ENCODE peak calls at places on chromosomes 13 and 19, in nine cellular contexts. One of them, this sample, is unnamed.

GRCh38 chr19:41926028-41926860 is 2.0 kb downstream of the ERFL start:
- DNase-seq in endothelial cell: no peak
- DNase-seq in psoas muscle: no peak
- DNase-seq in HFF-Myc: no peak
- DNase-seq in GM13976: no peak
- DNase-seq in body of pancreas: no peak
- DNase-seq in dorsolateral prefrontal cortex: no peak
- DNase-seq in CD4-positive, alpha-beta T cell: no peak
- DNase-seq in AG04449: no peak
- DNase-seq in this sample: no peak

GRCh38 chr19:20334760-20335159 is 167.7 kb downstream of the ZNF486 start:
- DNase-seq in endothelial cell: no peak
- DNase-seq in psoas muscle: no peak
- DNase-seq in HFF-Myc: no peak
- DNase-seq in GM13976: no peak
- DNase-seq in body of pancreas: no peak
- DNase-seq in dorsolateral prefrontal cortex: no peak
- DNase-seq in CD4-positive, alpha-beta T cell: no peak
- DNase-seq in AG04449: no peak
- DNase-seq in this sample: no peak

GRCh38 chr13:94324409-94325147 is 154.9 kb downstream of the DCT start:
- DNase-seq in endothelial cell: no peak
- DNase-seq in psoas muscle: no peak
- DNase-seq in HFF-Myc: no peak
- DNase-seq in GM13976: no peak
- DNase-seq in body of pancreas: no peak
- DNase-seq in dorsolateral prefrontal cortex: no peak
- DNase-seq in CD4-positive, alpha-beta T cell: no peak
- DNase-seq in AG04449: no peak
- DNase-seq in this sample: no peak

GRCh38 chr13:21138561-21138960 is 37.8 kb downstream of the SKA3 start:
- DNase-seq in endothelial cell: no peak
- DNase-seq in psoas muscle: no peak
- DNase-seq in HFF-Myc: no peak
- DNase-seq in GM13976: no peak
- DNase-seq in body of pancreas: no peak
- DNase-seq in dorsolateral prefrontal cortex: no peak
- DNase-seq in CD4-positive, alpha-beta T cell: no peak
- DNase-seq in AG04449: no peak
- DNase-seq in this sample: no peak

GRCh38 chr19:6503407-6504201 is 1.5 kb upstream of the TUBB4A start:
- DNase-seq in endothelial cell: no peak
- DNase-seq in psoas muscle: no peak
- DNase-seq in HFF-Myc: no peak
- DNase-seq in GM13976: no peak
- DNase-seq in body of pancreas: no peak
- DNase-seq in dorsolateral prefrontal cortex: no peak
- DNase-seq in CD4-positive, alpha-beta T cell: no peak
- DNase-seq in AG04449: no peak
- DNase-seq in this sample: no peak

GRCh38 chr19:51560339-51560738 is 10.7 kb upstream of the ZNF175 start:
- DNase-seq in endothelial cell: no peak
- DNase-seq in psoas muscle: no peak
- DNase-seq in HFF-Myc: no peak
- DNase-seq in GM13976: no peak
- DNase-seq in body of pancreas: no peak
- DNase-seq in dorsolateral prefrontal cortex: no peak
- DNase-seq in CD4-positive, alpha-beta T cell: no peak
- DNase-seq in AG04449: no peak
- DNase-seq in this sample: no peak

GRCh38 chr13:44389856-44390255 is 16.2 kb downstream of the SERP2 start:
- DNase-seq in endothelial cell: no peak
- DNase-seq in psoas muscle: no peak
- DNase-seq in HFF-Myc: no peak
- DNase-seq in GM13976: no peak
- DNase-seq in body of pancreas: no peak
- DNase-seq in dorsolateral prefrontal cortex: no peak
- DNase-seq in CD4-positive, alpha-beta T cell: no peak
- DNase-seq in AG04449: no peak
- DNase-seq in this sample: no peak

GRCh38 chr13:37201081-37201480 is 95.6 kb upstream of the CSNK1A1L start:
- DNase-seq in endothelial cell: no peak
- DNase-seq in psoas muscle: no peak
- DNase-seq in HFF-Myc: no peak
- DNase-seq in GM13976: no peak
- DNase-seq in body of pancreas: no peak
- DNase-seq in dorsolateral prefrontal cortex: no peak
- DNase-seq in CD4-positive, alpha-beta T cell: no peak
- DNase-seq in AG04449: no peak
- DNase-seq in this sample: no peak

GRCh38 chr19:39170398-39171231 is 26.1 kb upstream of the NCCRP1 start:
- DNase-seq in endothelial cell: no peak
- DNase-seq in psoas muscle: no peak
- DNase-seq in HFF-Myc: no peak
- DNase-seq in GM13976: no peak
- DNase-seq in body of pancreas: no peak
- DNase-seq in dorsolateral prefrontal cortex: no peak
- DNase-seq in CD4-positive, alpha-beta T cell: no peak
- DNase-seq in AG04449: no peak
- DNase-seq in this sample: no peak

GRCh38 chr13:22077205-22077683 is 406.4 kb downstream of the FGF9 start:
- DNase-seq in endothelial cell: no peak
- DNase-seq in psoas muscle: no peak
- DNase-seq in HFF-Myc: no peak
- DNase-seq in GM13976: no peak
- DNase-seq in body of pancreas: no peak
- DNase-seq in dorsolateral prefrontal cortex: no peak
- DNase-seq in CD4-positive, alpha-beta T cell: no peak
- DNase-seq in AG04449: no peak
- DNase-seq in this sample: peak; percentile 12

GRCh38 chr13:80334582-80335260 is 6.2 kb downstream of the SPRY2 start:
- DNase-seq in endothelial cell: no peak
- DNase-seq in psoas muscle: no peak
- DNase-seq in HFF-Myc: no peak
- DNase-seq in GM13976: no peak
- DNase-seq in body of pancreas: no peak
- DNase-seq in dorsolateral prefrontal cortex: no peak
- DNase-seq in CD4-positive, alpha-beta T cell: no peak
- DNase-seq in AG04449: no peak
- DNase-seq in this sample: no peak

GRCh38 chr13:89686171-89686570 is 1661.3 kb upstream of the MIR17HG start:
- DNase-seq in endothelial cell: no peak
- DNase-seq in psoas muscle: no peak
- DNase-seq in HFF-Myc: no peak
- DNase-seq in GM13976: no peak
- DNase-seq in body of pancreas: no peak
- DNase-seq in dorsolateral prefrontal cortex: no peak
- DNase-seq in CD4-positive, alpha-beta T cell: no peak
- DNase-seq in AG04449: no peak
- DNase-seq in this sample: no peak

GRCh38 chr19:48833977-48834376 is 2.3 kb downstream of the HSD17B14 start:
- DNase-seq in endothelial cell: no peak
- DNase-seq in psoas muscle: no peak
- DNase-seq in HFF-Myc: no peak
- DNase-seq in GM13976: no peak
- DNase-seq in body of pancreas: no peak
- DNase-seq in dorsolateral prefrontal cortex: no peak
- DNase-seq in CD4-positive, alpha-beta T cell: no peak
- DNase-seq in AG04449: no peak
- DNase-seq in this sample: no peak

GRCh38 chr19:48837586-48838191 is 1.4 kb upstream of the HSD17B14 start:
- DNase-seq in endothelial cell: no peak
- DNase-seq in psoas muscle: no peak
- DNase-seq in HFF-Myc: no peak
- DNase-seq in GM13976: no peak
- DNase-seq in body of pancreas: no peak
- DNase-seq in dorsolateral prefrontal cortex: no peak
- DNase-seq in CD4-positive, alpha-beta T cell: no peak
- DNase-seq in AG04449: no peak
- DNase-seq in this sample: no peak

GRCh38 chr19:48837081-48837524 is 812 bp upstream of the HSD17B14 start:
- DNase-seq in endothelial cell: peak; percentile 92
- DNase-seq in psoas muscle: peak; percentile 75
- DNase-seq in HFF-Myc: peak; percentile 70
- DNase-seq in GM13976: peak; percentile 96
- DNase-seq in body of pancreas: peak; percentile 49
- DNase-seq in dorsolateral prefrontal cortex: peak; percentile 76
- DNase-seq in CD4-positive, alpha-beta T cell: peak; percentile 59
- DNase-seq in AG04449: no peak
- DNase-seq in this sample: peak; percentile 94

GRCh38 chr19:48835734-48836088 is 580 bp downstream of the HSD17B14 start:
- DNase-seq in endothelial cell: peak; percentile 94
- DNase-seq in psoas muscle: peak; percentile 97
- DNase-seq in HFF-Myc: peak; percentile 77
- DNase-seq in GM13976: peak; percentile 94
- DNase-seq in body of pancreas: peak; percentile 95
- DNase-seq in dorsolateral prefrontal cortex: peak; percentile 95
- DNase-seq in CD4-positive, alpha-beta T cell: peak; percentile 91
- DNase-seq in AG04449: no peak
- DNase-seq in this sample: peak; percentile 100

DNA sequence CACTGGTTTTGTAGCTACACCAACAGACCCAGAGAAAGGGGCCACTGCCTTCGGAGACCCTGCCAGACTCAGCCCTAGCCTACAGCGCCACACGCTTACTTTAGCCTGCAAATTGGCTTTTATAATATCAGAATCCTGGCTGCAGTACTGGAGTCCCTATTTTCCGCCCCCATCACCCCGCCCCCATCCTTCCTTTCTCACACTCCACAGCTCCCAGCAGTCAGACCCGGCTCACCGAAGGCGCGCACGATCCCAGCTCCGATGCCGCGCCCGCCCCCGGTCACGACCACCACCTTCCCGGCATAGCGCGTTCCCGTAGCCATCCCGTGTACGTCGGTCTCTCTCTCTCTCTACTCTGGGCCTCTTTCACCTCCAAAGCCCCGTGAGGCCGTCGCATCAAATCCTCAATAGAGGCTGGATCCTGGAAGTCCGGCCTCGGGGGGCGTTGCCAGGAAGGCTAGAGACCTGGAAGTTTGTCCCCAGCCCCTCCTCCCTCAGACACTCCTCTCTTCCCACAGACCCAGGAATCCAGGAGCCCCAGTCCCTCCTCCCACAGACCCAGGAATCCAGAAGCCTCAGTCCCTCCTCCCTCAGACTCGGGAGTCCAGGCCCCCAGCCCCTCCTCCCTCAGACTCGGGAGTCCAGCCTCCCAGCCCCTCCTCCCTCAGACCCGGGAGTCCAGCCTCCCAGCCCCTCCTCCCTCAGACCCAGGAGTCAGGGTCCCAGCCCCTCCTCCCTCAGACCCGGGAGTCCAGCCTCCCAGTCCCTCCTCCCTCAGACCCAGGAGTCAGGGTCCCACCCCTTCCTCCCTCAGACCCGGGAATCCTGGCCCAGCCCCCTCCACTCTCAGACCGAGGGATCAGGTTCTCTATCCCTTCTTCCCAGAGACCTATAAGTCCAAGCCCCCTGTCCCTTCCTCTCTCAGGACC is at the start of gene HSD17B14:
- DNase-seq in endothelial cell: peak; percentile 59
- DNase-seq in psoas muscle: no peak
- DNase-seq in HFF-Myc: no peak
- DNase-seq in GM13976: no peak
- DNase-seq in body of pancreas: no peak
- DNase-seq in dorsolateral prefrontal cortex: no peak
- DNase-seq in CD4-positive, alpha-beta T cell: no peak
- DNase-seq in AG04449: no peak
- DNase-seq in this sample: peak; percentile 37
- TF ChIP-seq CTCF in endothelial cell: peak; percentile 16
- TF ChIP-seq CTCF in psoas muscle: no peak
- TF ChIP-seq CTCF in HFF-Myc: no peak
- TF ChIP-seq CTCF in GM13976: no peak
- TF ChIP-seq CTCF in body of pancreas: no peak
- TF ChIP-seq CTCF in dorsolateral prefrontal cortex: no peak
- TF ChIP-seq CTCF in CD4-positive, alpha-beta T cell: peak; percentile 40
- TF ChIP-seq CTCF in AG04449: no peak
- TF ChIP-seq CTCF in this sample: no peak

GRCh38 chr19:31232220-31232619 is 117.0 kb downstream of the TSHZ3 start:
- DNase-seq in endothelial cell: no peak
- DNase-seq in psoas muscle: no peak
- DNase-seq in HFF-Myc: peak; percentile 51
- DNase-seq in GM13976: no peak
- DNase-seq in body of pancreas: no peak
- DNase-seq in dorsolateral prefrontal cortex: no peak
- DNase-seq in CD4-positive, alpha-beta T cell: no peak
- DNase-seq in AG04449: no peak
- DNase-seq in this sample: no peak
- TF ChIP-seq CTCF in endothelial cell: no peak
- TF ChIP-seq CTCF in psoas muscle: no peak
- TF ChIP-seq CTCF in HFF-Myc: peak; percentile 21
- TF ChIP-seq CTCF in GM13976: no peak
- TF ChIP-seq CTCF in body of pancreas: no peak
- TF ChIP-seq CTCF in dorsolateral prefrontal cortex: no peak
- TF ChIP-seq CTCF in CD4-positive, alpha-beta T cell: no peak
- TF ChIP-seq CTCF in AG04449: no peak
- TF ChIP-seq CTCF in this sample: no peak

DNA sequence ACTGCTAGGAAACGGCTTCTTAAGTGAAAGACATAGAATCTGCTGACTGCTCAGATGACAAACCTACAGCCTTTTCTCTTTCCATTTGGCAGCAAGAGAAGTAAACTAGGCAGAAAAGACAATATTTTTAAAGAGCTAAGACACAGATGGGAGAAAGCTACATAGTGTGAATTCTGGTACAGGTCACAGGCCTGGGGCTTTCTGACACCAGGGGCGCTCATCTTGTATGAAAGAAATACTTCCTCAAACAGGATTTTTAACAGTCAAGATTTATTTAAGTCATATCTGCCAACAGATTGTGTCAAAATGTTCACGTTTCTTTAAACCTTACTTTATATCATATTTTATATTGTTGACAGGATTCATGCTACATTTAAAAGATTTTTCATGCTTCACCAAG is 78.4 kb downstream of the MIPEP start:
- DNase-seq in endothelial cell: no peak
- DNase-seq in psoas muscle: no peak
- DNase-seq in HFF-Myc: no peak
- DNase-seq in GM13976: peak; percentile 45
- DNase-seq in body of pancreas: no peak
- DNase-seq in dorsolateral prefrontal cortex: no peak
- DNase-seq in CD4-positive, alpha-beta T cell: no peak
- DNase-seq in AG04449: no peak
- DNase-seq in this sample: no peak
- TF ChIP-seq CTCF in endothelial cell: no peak
- TF ChIP-seq CTCF in psoas muscle: no peak
- TF ChIP-seq CTCF in HFF-Myc: no peak
- TF ChIP-seq CTCF in GM13976: no peak
- TF ChIP-seq CTCF in body of pancreas: no peak
- TF ChIP-seq CTCF in dorsolateral prefrontal cortex: no peak
- TF ChIP-seq CTCF in CD4-positive, alpha-beta T cell: no peak
- TF ChIP-seq CTCF in AG04449: no peak
- TF ChIP-seq CTCF in this sample: no peak

DNA sequence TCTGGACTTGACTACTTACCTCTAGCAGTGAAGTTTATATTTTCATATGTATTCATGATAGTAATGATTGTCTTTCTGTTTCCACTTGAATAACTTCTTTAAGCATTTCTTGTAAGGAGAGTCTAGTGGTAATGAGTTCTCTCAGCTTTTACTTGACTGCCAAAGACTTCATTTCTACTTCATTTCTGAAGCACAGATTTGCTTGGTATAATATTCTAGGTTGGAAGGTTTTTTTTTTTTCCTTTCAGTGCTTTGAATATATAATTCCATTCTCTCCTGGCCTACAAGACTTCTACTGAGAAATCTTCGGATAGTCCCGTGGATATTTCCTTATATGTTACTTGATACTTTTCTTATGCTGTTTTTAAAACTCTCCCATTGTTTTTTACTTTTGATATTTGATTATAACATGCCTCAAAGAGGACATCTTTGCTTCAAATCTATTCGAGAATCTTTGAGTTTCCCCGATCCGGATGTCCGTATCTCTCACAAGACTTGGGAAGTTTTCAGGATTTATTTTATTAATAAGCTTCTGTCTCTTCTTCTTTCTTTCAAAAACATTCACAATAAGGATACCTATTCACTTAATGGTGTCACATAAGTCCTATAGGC is 1560.0 kb downstream of the PCDH9 start:
- DNase-seq in endothelial cell: no peak
- DNase-seq in psoas muscle: no peak
- DNase-seq in HFF-Myc: no peak
- DNase-seq in GM13976: no peak
- DNase-seq in body of pancreas: no peak
- DNase-seq in dorsolateral prefrontal cortex: no peak
- DNase-seq in CD4-positive, alpha-beta T cell: no peak
- DNase-seq in AG04449: no peak
- DNase-seq in this sample: no peak
- TF ChIP-seq CTCF in endothelial cell: no peak
- TF ChIP-seq CTCF in psoas muscle: no peak
- TF ChIP-seq CTCF in HFF-Myc: no peak
- TF ChIP-seq CTCF in GM13976: no peak
- TF ChIP-seq CTCF in body of pancreas: no peak
- TF ChIP-seq CTCF in dorsolateral prefrontal cortex: no peak
- TF ChIP-seq CTCF in CD4-positive, alpha-beta T cell: no peak
- TF ChIP-seq CTCF in AG04449: no peak
- TF ChIP-seq CTCF in this sample: no peak

This sample was measured in activated CD8-positive, alpha-beta T cell treated with anti-CD3 and anti-CD28 coated beads for 36 hours.